ENCODE peak calls at places on chromosomes 5 and 9, in seven cellular contexts. One of them, this sample, is unnamed. For H3K4me1, the result is how much of the 10 kb centered on the place peaks cover.

GRCh38 chr5:176738851-176739250 is 71.5 kb upstream of the UNC5A start:
- DNase-seq in GM23338: no peak
- DNase-seq in naive thymus-derived CD4-positive, alpha-beta T cell: no peak
- DNase-seq in CD4-positive, alpha-beta memory T cell: no peak
- DNase-seq in sigmoid colon: peak
- DNase-seq in A549: no peak
- DNase-seq in prostate gland: no peak
- DNase-seq in this sample: no peak

GRCh38 chr9:21803674-21804048 is 1.2 kb downstream of the MTAP start:
- DNase-seq in GM23338: no peak
- DNase-seq in naive thymus-derived CD4-positive, alpha-beta T cell: no peak
- DNase-seq in CD4-positive, alpha-beta memory T cell: no peak
- DNase-seq in sigmoid colon: no peak
- DNase-seq in A549: no peak
- DNase-seq in prostate gland: no peak
- DNase-seq in this sample: no peak

GRCh38 chr5:128629162-128629561 is 91.1 kb upstream of the FBN2 start:
- DNase-seq in GM23338: no peak
- DNase-seq in naive thymus-derived CD4-positive, alpha-beta T cell: no peak
- DNase-seq in CD4-positive, alpha-beta memory T cell: no peak
- DNase-seq in sigmoid colon: no peak
- DNase-seq in A549: no peak
- DNase-seq in prostate gland: no peak
- DNase-seq in this sample: no peak

GRCh38 chr9:136232964-136233363 is 12.6 kb downstream of the QSOX2 start:
- DNase-seq in GM23338: no peak
- DNase-seq in naive thymus-derived CD4-positive, alpha-beta T cell: no peak
- DNase-seq in CD4-positive, alpha-beta memory T cell: no peak
- DNase-seq in sigmoid colon: no peak
- DNase-seq in A549: no peak
- DNase-seq in prostate gland: no peak
- DNase-seq in this sample: no peak

GRCh38 chr5:168390491-168390890 is 95.8 kb upstream of the RARS1 start:
- DNase-seq in GM23338: no peak
- DNase-seq in naive thymus-derived CD4-positive, alpha-beta T cell: no peak
- DNase-seq in CD4-positive, alpha-beta memory T cell: no peak
- DNase-seq in sigmoid colon: no peak
- DNase-seq in A549: no peak
- DNase-seq in prostate gland: peak
- DNase-seq in this sample: no peak

GRCh38 chr9:18173923-18174322 is 300.0 kb upstream of the ADAMTSL1 start:
- DNase-seq in GM23338: no peak
- DNase-seq in naive thymus-derived CD4-positive, alpha-beta T cell: no peak
- DNase-seq in CD4-positive, alpha-beta memory T cell: no peak
- DNase-seq in sigmoid colon: no peak
- DNase-seq in A549: no peak
- DNase-seq in prostate gland: no peak
- DNase-seq in this sample: no peak

GRCh38 chr9:124357591-124358361 is 57.5 kb downstream of the PSMB7 start:
- DNase-seq in GM23338: peak
- DNase-seq in naive thymus-derived CD4-positive, alpha-beta T cell: no peak
- DNase-seq in CD4-positive, alpha-beta memory T cell: no peak
- DNase-seq in sigmoid colon: no peak
- DNase-seq in A549: no peak
- DNase-seq in prostate gland: no peak
- DNase-seq in this sample: no peak

GRCh38 chr5:95823241-95823737 is 763 bp upstream of the GLRX start:
- DNase-seq in GM23338: no peak
- DNase-seq in naive thymus-derived CD4-positive, alpha-beta T cell: no peak
- DNase-seq in CD4-positive, alpha-beta memory T cell: no peak
- DNase-seq in sigmoid colon: no peak
- DNase-seq in A549: no peak
- DNase-seq in prostate gland: no peak
- DNase-seq in this sample: no peak

GRCh38 chr9:131679261-131680020 is 60.4 kb downstream of the RAPGEF1 start:
- DNase-seq in GM23338: no peak
- DNase-seq in naive thymus-derived CD4-positive, alpha-beta T cell: no peak
- DNase-seq in CD4-positive, alpha-beta memory T cell: no peak
- DNase-seq in sigmoid colon: no peak
- DNase-seq in A549: no peak
- DNase-seq in prostate gland: no peak
- DNase-seq in this sample: no peak

GRCh38 chr9:36504154-36504550 is 68.5 kb upstream of the MELK start:
- DNase-seq in GM23338: no peak
- DNase-seq in naive thymus-derived CD4-positive, alpha-beta T cell: peak
- DNase-seq in CD4-positive, alpha-beta memory T cell: no peak
- DNase-seq in sigmoid colon: no peak
- DNase-seq in A549: no peak
- DNase-seq in prostate gland: no peak
- DNase-seq in this sample: no peak

DNA sequence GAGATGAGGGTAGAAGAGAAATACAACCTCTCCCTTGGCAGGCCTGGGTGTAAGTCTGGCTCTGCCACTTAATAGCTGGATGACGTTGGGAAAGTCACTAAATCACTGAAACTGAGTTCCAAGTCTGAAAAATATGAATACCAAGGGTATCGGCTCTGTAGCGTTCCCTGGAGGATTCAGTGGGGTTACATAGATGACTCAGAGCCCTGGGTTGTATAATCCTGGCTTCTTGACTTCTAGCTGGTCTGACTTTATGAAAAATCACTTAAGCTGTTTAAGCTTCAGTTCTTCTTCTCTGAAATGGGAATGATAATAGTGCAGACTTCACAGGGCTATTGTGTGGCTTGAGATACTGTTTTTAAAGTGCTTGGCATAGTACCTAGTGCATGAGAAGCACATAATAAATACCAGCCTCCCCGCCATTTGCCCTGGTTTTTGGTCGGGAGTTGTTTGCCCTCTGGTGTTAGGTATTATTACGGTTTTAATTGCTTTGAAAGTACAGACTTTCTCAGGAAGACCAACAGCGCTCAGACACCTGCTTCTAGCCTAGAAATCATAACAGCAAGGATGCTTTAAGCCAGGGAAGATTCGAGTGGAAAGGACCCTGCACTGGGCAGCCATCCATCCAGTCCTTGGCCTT is 43.0 kb downstream of the CYFIP2 start:
- DNase-seq in GM23338: peak
- DNase-seq in naive thymus-derived CD4-positive, alpha-beta T cell: peak
- DNase-seq in CD4-positive, alpha-beta memory T cell: peak
- DNase-seq in sigmoid colon: no peak
- DNase-seq in A549: no peak
- DNase-seq in prostate gland: no peak
- DNase-seq in this sample: peak
- H3K4me1 ChIP-seq in GM23338: under half
- H3K4me1 ChIP-seq in naive thymus-derived CD4-positive, alpha-beta T cell: half or more
- H3K4me1 ChIP-seq in CD4-positive, alpha-beta memory T cell: half or more
- H3K4me1 ChIP-seq in sigmoid colon: under half
- H3K4me1 ChIP-seq in A549: under half
- H3K4me1 ChIP-seq in prostate gland: under half
- H3K4me1 ChIP-seq in this sample: half or more

DNA sequence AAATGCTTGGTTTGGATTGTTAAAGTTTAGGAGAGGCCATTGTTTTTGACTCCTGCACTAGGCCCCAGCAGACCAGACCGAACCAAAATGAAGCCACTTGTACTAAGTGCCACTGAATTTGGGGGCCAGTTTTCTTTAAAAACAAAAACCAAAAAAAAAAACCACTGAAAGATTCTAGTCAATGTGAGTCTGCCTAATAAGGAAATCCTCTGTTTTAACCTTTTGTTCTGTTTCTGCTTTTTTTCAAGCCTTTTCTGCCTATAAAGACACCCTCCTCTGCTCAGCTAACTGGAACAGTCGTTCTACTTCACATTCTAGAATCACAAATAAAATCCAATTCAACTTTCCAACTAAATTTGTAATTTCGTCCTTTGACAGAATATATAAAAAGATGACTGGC is 64.9 kb downstream of the SERINC5 start:
- DNase-seq in GM23338: no peak
- DNase-seq in naive thymus-derived CD4-positive, alpha-beta T cell: no peak
- DNase-seq in CD4-positive, alpha-beta memory T cell: no peak
- DNase-seq in sigmoid colon: no peak
- DNase-seq in A549: no peak
- DNase-seq in prostate gland: no peak
- DNase-seq in this sample: peak
- H3K4me1 ChIP-seq in GM23338: half or more
- H3K4me1 ChIP-seq in naive thymus-derived CD4-positive, alpha-beta T cell: half or more
- H3K4me1 ChIP-seq in CD4-positive, alpha-beta memory T cell: half or more
- H3K4me1 ChIP-seq in sigmoid colon: half or more
- H3K4me1 ChIP-seq in A549: under half
- H3K4me1 ChIP-seq in prostate gland: under half
- H3K4me1 ChIP-seq in this sample: half or more

DNA sequence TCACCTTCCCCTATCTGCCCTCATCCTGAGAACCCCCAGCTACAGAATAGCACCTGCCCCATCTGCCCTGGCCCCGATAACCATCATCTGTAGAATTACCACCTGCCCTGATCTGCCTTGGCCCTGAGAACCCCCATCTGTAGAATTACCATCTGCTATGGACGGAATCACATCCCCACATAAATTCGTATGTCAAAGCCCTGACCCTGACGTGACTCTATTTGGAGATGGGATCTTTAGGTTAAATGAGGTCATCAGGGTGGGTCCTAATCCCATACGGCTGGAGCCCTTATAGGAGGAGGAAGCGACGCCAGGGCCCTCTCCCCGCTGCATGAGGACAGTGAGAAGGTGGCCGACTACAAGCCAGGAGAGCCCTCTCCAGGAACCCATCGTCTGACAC is 32.6 kb downstream of the SARDH start:
- DNase-seq in GM23338: no peak
- DNase-seq in naive thymus-derived CD4-positive, alpha-beta T cell: no peak
- DNase-seq in CD4-positive, alpha-beta memory T cell: no peak
- DNase-seq in sigmoid colon: peak
- DNase-seq in A549: no peak
- DNase-seq in prostate gland: no peak
- DNase-seq in this sample: no peak
- H3K4me1 ChIP-seq in GM23338: under half
- H3K4me1 ChIP-seq in naive thymus-derived CD4-positive, alpha-beta T cell: under half
- H3K4me1 ChIP-seq in CD4-positive, alpha-beta memory T cell: half or more
- H3K4me1 ChIP-seq in sigmoid colon: under half
- H3K4me1 ChIP-seq in A549: under half
- H3K4me1 ChIP-seq in prostate gland: under half
- H3K4me1 ChIP-seq in this sample: half or more

GRCh38 chr9:120918931-120919638 is 7.5 kb downstream of the TRAF1 start:
- DNase-seq in GM23338: no peak
- DNase-seq in naive thymus-derived CD4-positive, alpha-beta T cell: no peak
- DNase-seq in CD4-positive, alpha-beta memory T cell: no peak
- DNase-seq in sigmoid colon: no peak
- DNase-seq in A549: no peak
- DNase-seq in prostate gland: no peak
- DNase-seq in this sample: no peak

GRCh38 chr9:120922404-120923173 is 4.0 kb downstream of the TRAF1 start:
- DNase-seq in GM23338: no peak
- DNase-seq in naive thymus-derived CD4-positive, alpha-beta T cell: no peak
- DNase-seq in CD4-positive, alpha-beta memory T cell: no peak
- DNase-seq in sigmoid colon: peak
- DNase-seq in A549: no peak
- DNase-seq in prostate gland: no peak
- DNase-seq in this sample: no peak

GRCh38 chr9:120919639-120920494 is 6.7 kb downstream of the TRAF1 start:
- DNase-seq in GM23338: no peak
- DNase-seq in naive thymus-derived CD4-positive, alpha-beta T cell: no peak
- DNase-seq in CD4-positive, alpha-beta memory T cell: no peak
- DNase-seq in sigmoid colon: no peak
- DNase-seq in A549: no peak
- DNase-seq in prostate gland: no peak
- DNase-seq in this sample: no peak

GRCh38 chr9:120921751-120922181 is 4.8 kb downstream of the TRAF1 start:
- DNase-seq in GM23338: no peak
- DNase-seq in naive thymus-derived CD4-positive, alpha-beta T cell: no peak
- DNase-seq in CD4-positive, alpha-beta memory T cell: no peak
- DNase-seq in sigmoid colon: no peak
- DNase-seq in A549: no peak
- DNase-seq in prostate gland: no peak
- DNase-seq in this sample: no peak

GRCh38 chr9:120920495-120921178 is 6.0 kb downstream of the TRAF1 start:
- DNase-seq in GM23338: no peak
- DNase-seq in naive thymus-derived CD4-positive, alpha-beta T cell: no peak
- DNase-seq in CD4-positive, alpha-beta memory T cell: no peak
- DNase-seq in sigmoid colon: no peak
- DNase-seq in A549: no peak
- DNase-seq in prostate gland: no peak
- DNase-seq in this sample: no peak
- H3K4me1 ChIP-seq in GM23338: under half
- H3K4me1 ChIP-seq in naive thymus-derived CD4-positive, alpha-beta T cell: half or more
- H3K4me1 ChIP-seq in CD4-positive, alpha-beta memory T cell: half or more
- H3K4me1 ChIP-seq in sigmoid colon: under half
- H3K4me1 ChIP-seq in A549: under half
- H3K4me1 ChIP-seq in prostate gland: under half
- H3K4me1 ChIP-seq in this sample: half or more

DNA sequence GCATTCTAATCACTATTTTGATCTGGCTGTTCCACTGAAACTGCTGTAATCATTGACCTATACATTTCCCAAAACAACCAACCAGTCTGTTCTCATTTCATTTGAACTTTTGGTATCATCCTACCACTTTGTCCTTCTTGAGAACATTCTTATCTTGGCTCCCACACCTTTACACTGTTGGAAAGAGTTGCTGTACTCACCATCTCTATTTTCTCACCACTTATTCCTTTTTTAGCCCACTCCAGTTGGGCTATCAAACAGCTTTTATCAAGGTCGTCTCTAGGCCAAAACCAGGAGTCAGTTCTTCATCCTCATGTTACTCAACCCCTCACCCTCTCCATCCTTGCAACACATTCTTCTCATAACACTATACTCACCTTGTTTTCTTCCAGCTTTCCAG is 170.1 kb downstream of the KDM4C start:
- DNase-seq in GM23338: no peak
- DNase-seq in naive thymus-derived CD4-positive, alpha-beta T cell: no peak
- DNase-seq in CD4-positive, alpha-beta memory T cell: no peak
- DNase-seq in sigmoid colon: no peak
- DNase-seq in A549: no peak
- DNase-seq in prostate gland: no peak
- DNase-seq in this sample: no peak
- H3K4me1 ChIP-seq in GM23338: under half
- H3K4me1 ChIP-seq in naive thymus-derived CD4-positive, alpha-beta T cell: under half
- H3K4me1 ChIP-seq in CD4-positive, alpha-beta memory T cell: under half
- H3K4me1 ChIP-seq in sigmoid colon: under half
- H3K4me1 ChIP-seq in A549: under half
- H3K4me1 ChIP-seq in prostate gland: under half
- H3K4me1 ChIP-seq in this sample: under half

DNA sequence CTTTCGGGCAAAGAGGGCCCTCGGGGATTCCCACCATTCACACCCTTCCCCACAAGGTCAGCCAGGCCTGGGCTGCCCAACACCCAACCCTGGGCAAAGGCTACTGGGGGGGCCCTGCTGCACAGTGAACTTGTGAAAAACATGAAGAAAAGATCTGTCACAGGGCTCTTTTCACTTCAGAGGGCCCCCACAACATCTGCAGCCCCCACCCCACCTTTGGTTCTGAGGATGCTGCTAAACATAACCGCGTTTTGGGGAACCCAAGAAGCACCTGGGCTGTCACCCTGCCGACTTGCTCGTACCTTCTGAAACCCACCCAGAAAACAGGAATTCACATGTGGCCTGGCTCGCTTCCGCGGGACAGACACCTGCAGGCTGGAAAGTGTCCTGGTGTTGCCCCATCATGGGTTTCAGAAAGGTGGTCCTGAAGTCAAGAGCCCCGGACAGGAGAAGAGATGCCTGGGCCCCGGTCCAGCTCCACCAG is 29.3 kb downstream of the B4GALT1 start:
- DNase-seq in GM23338: no peak
- DNase-seq in naive thymus-derived CD4-positive, alpha-beta T cell: no peak
- DNase-seq in CD4-positive, alpha-beta memory T cell: no peak
- DNase-seq in sigmoid colon: peak
- DNase-seq in A549: no peak
- DNase-seq in prostate gland: no peak
- DNase-seq in this sample: no peak
- H3K4me1 ChIP-seq in GM23338: under half
- H3K4me1 ChIP-seq in naive thymus-derived CD4-positive, alpha-beta T cell: half or more
- H3K4me1 ChIP-seq in CD4-positive, alpha-beta memory T cell: half or more
- H3K4me1 ChIP-seq in sigmoid colon: under half
- H3K4me1 ChIP-seq in A549: half or more
- H3K4me1 ChIP-seq in prostate gland: under half
- H3K4me1 ChIP-seq in this sample: under half